ENCODE peak calls at places on chromosome 1, in six cellular contexts. J is GM20000, M is AML-193, L is caudate nucleus, A is frontal cortex, Z is lower lobe of right lung. O is an unnamed sample.

GRCh38 chr1:109083923-109084322 is 6.6 kb upstream of the TMEM167B start:
- DNase-seq in M (no peak), A (peak; percentile 73), L (peak; percentile 71), Z (no peak), J (no peak), O (no peak)

GRCh38 chr1:115251340-115251748 is 86.7 kb downstream of the NGF start:
- DNase-seq in A (no peak), Z (no peak), J (no peak), M (no peak), L (no peak), O (no peak)

GRCh38 chr1:182340233-182341058 is 51.1 kb downstream of the GLUL start:
- DNase-seq in M (no peak), A (no peak), L (no peak), J (no peak), Z (no peak), O (no peak)

GRCh38 chr1:178464566-178464965 is 32.2 kb downstream of the CLEC20A start:
- DNase-seq in L (no peak), A (no peak), J (no peak), Z (no peak), M (no peak), O (no peak)

GRCh38 chr1:228162286-228163003 is 3.2 kb upstream of the IBA57 start:
- DNase-seq in L (no peak), A (no peak), Z (peak; percentile 57), M (no peak), J (no peak), O (no peak)

GRCh38 chr1:161121838-161122237 is 3.9 kb downstream of the NIT1 start:
- DNase-seq in J (no peak), M (peak; percentile 36), L (no peak), A (no peak), Z (no peak), O (no peak)

GRCh38 chr1:36204347-36204909 is 19.8 kb upstream of the THRAP3 start:
- DNase-seq in A (no peak), J (peak; percentile 1), Z (no peak), L (no peak), M (no peak), O (no peak)

GRCh38 chr1:229893762-229894444 is 173.1 kb upstream of the GALNT2 start:
- DNase-seq in M (no peak), Z (no peak), L (no peak), A (no peak), J (no peak), O (no peak)

GRCh38 chr1:41232305-41232704 is 9.8 kb downstream of the SCMH1 start:
- DNase-seq in M (no peak), J (no peak), L (no peak), A (no peak), Z (no peak), O (no peak)

GRCh38 chr1:115198938-115199337 is 109.6 kb upstream of the TSPAN2 start:
- DNase-seq in L (no peak), A (no peak), Z (no peak), J (no peak), M (no peak), O (no peak)

GRCh38 chr1:38003261-38004250 is 1.8 kb downstream of the FHL3 start:
- DNase-seq in M (peak; percentile 49), L (no peak), A (no peak), Z (no peak), J (no peak), O (no peak)

GRCh38 chr1:110756506-110756905 is 81.8 kb upstream of the KCNA3 start:
- DNase-seq in J (no peak), M (no peak), A (peak; percentile 9), L (peak; percentile 50), Z (no peak), O (no peak)

GRCh38 chr1:37020653-37021277 is 13.6 kb downstream of the GRIK3 start:
- DNase-seq in M (peak; percentile 12), L (no peak), Z (no peak), A (no peak), J (no peak), O (no peak)

GRCh38 chr1:15368888-15369287 is 40.8 kb upstream of the EFHD2 start:
- DNase-seq in A (no peak), L (no peak), M (no peak), J (no peak), Z (no peak), O (no peak)

GRCh38 chr1:119136401-119136800 is 4.1 kb downstream of the WARS2 start:
- DNase-seq in J (no peak), Z (no peak), M (no peak), L (no peak), A (no peak), O (no peak)

GRCh38 chr1:7940034-7940433 is 605 bp downstream of the TNFRSF9 start:
- DNase-seq in L (no peak), M (no peak), A (no peak), Z (no peak), J (no peak), O (no peak)

GRCh38 chr1:41361028-41361494 is at the start of gene FOXO6:
- DNase-seq in J (peak; percentile 99), A (peak; percentile 98), Z (peak; percentile 99), M (peak; percentile 74), L (peak; percentile 97), O (peak; percentile 98)

GRCh38 chr1:86119214-86119764 is 37.3 kb downstream of the COL24A1 start:
- DNase-seq in A (no peak), Z (no peak), J (no peak), L (no peak), M (no peak), O (no peak)

GRCh38 chr1:169712309-169712631 is 850 bp upstream of the SELL start:
- DNase-seq in A (no peak), Z (no peak), L (no peak), M (no peak), J (no peak), O (no peak)

GRCh38 chr1:96281491-96281890 is 440.1 kb upstream of the PTBP2 start:
- DNase-seq in Z (no peak), J (no peak), M (no peak), L (no peak), A (no peak), O (no peak)

GRCh38 chr1:220153147-220153546 is 59.2 kb downstream of the IARS2 start:
- DNase-seq in M (no peak), L (no peak), A (no peak), J (no peak), Z (no peak), O (no peak)

GRCh38 chr1:214617246-214617645 is 14.3 kb downstream of the CENPF start:
- DNase-seq in L (no peak), A (no peak), M (no peak), J (no peak), Z (no peak), O (no peak)

GRCh38 chr1:43783671-43784205 is 76.4 kb downstream of the ST3GAL3 start:
- DNase-seq in Z (no peak), J (peak; percentile 36), M (peak; percentile 8), A (no peak), L (no peak), O (no peak)

GRCh38 chr1:29683472-29683871 is 447.1 kb downstream of the PTPRU start:
- DNase-seq in A (no peak), L (no peak), Z (no peak), M (no peak), J (no peak), O (no peak)

GRCh38 chr1:93844262-93845045 is 34.6 kb downstream of the DNTTIP2 start:
- DNase-seq in M (peak; percentile 82), J (peak; percentile 73), A (peak; percentile 52), Z (no peak), L (peak; percentile 10), O (peak; percentile 67)

GRCh38 chr1:185991266-185991665 is 257.1 kb downstream of the HMCN1 start:
- DNase-seq in J (no peak), A (no peak), M (no peak), Z (no peak), L (no peak), O (no peak)

GRCh38 chr1:209248649-209249279 is 334.8 kb upstream of the CAMK1G start:
- DNase-seq in A (no peak), L (peak; percentile 26), M (peak; percentile 26), Z (no peak), J (peak; percentile 72), O (peak; percentile 44)

GRCh38 chr1:41950820-41951219 is 32.1 kb upstream of the HIVEP3 start:
- DNase-seq in M (no peak), J (peak; percentile 43), A (no peak), L (no peak), Z (no peak), O (no peak)

GRCh38 chr1:181595234-181595633 is 111.9 kb downstream of the CACNA1E start:
- DNase-seq in L (peak; percentile 19), Z (no peak), J (no peak), M (no peak), A (no peak), O (no peak)

GRCh38 chr1:43293896-43294760 is 6.7 kb upstream of the TIE1 start:
- DNase-seq in A (no peak), L (peak; percentile 68), Z (no peak), J (no peak), M (no peak), O (no peak)

GRCh38 chr1:202131956-202132821 is 9.5 kb downstream of the GPR37L1 start:
- DNase-seq in A (peak; percentile 43), J (no peak), L (peak; percentile 74), M (no peak), Z (peak; percentile 76), O (no peak)

GRCh38 chr1:67134692-67135091 is at the start of gene C1orf141:
- DNase-seq in J (peak; percentile 5), M (no peak), L (peak; percentile 5), Z (no peak), A (no peak), O (peak; percentile 16)

GRCh38 chr1:7940745-7941436 is at the start of gene TNFRSF9:
- DNase-seq in L (no peak), Z (peak; percentile 53), A (no peak), J (peak; percentile 81), M (no peak), O (no peak)

GRCh38 chr1:241139047-241139446 is 218.0 kb downstream of the RGS7 start:
- DNase-seq in L (no peak), A (no peak), Z (no peak), J (no peak), M (no peak), O (no peak)

GRCh38 chr1:44420535-44420934 is 15.5 kb downstream of the RNF220 start:
- DNase-seq in L (no peak), A (no peak), Z (no peak), J (no peak), M (no peak), O (no peak)

GRCh38 chr1:227654858-227655752 is 80.0 kb downstream of the JMJD4 start:
- DNase-seq in A (no peak), J (no peak), L (no peak), Z (no peak), M (no peak), O (no peak)